ENCODE peak calls at places on chromosomes 16 and 17, in five cellular contexts. One of them, this sample, is unnamed.
A peak's percentile ranks its signal among the peaks of the same experiment; 100 is the strongest.

GRCh38 chr17:29706045-29706431 is 83.3 kb upstream of the CORO6 start:
- DNase-seq in GM12891: no peak
- DNase-seq in spleen: no peak
- DNase-seq in IMR-90: no peak
- DNase-seq in K562: no peak
- DNase-seq in this sample: no peak

GRCh38 chr16:16027728-16028310 is 78.4 kb downstream of the ABCC1 start:
- DNase-seq in GM12891: no peak
- DNase-seq in IMR-90: no peak
- DNase-seq in K562: no peak
- DNase-seq in spleen: no peak
- DNase-seq in this sample: no peak

GRCh38 chr16:1989209-1989825 is 453 bp upstream of the SYNGR3 start:
- DNase-seq in GM12891: no peak
- DNase-seq in K562: no peak
- DNase-seq in spleen: no peak
- DNase-seq in IMR-90: no peak
- DNase-seq in this sample: no peak

GRCh38 chr17:76107507-76107906 is 3.9 kb upstream of the EXOC7 start:
- DNase-seq in GM12891: no peak
- DNase-seq in spleen: no peak
- DNase-seq in IMR-90: no peak
- DNase-seq in K562: no peak
- DNase-seq in this sample: no peak

GRCh38 chr16:64975821-64976220 is 146.0 kb downstream of the CDH11 start:
- DNase-seq in spleen: no peak
- DNase-seq in IMR-90: no peak
- DNase-seq in GM12891: no peak
- DNase-seq in K562: no peak
- DNase-seq in this sample: no peak

GRCh38 chr16:68235882-68236803 is at the start of gene ESRP2:
- DNase-seq in K562: no peak
- DNase-seq in IMR-90: no peak
- DNase-seq in GM12891: peak; percentile 59
- DNase-seq in spleen: peak; percentile 86
- DNase-seq in this sample: no peak

GRCh38 chr16:16033208-16033717 is 83.8 kb downstream of the ABCC1 start:
- DNase-seq in K562: no peak
- DNase-seq in IMR-90: no peak
- DNase-seq in spleen: no peak
- DNase-seq in GM12891: no peak
- DNase-seq in this sample: no peak

GRCh38 chr17:50681260-50682200 is 26.2 kb downstream of the ANKRD40 start:
- DNase-seq in K562: peak; percentile 73
- DNase-seq in IMR-90: peak; percentile 82
- DNase-seq in GM12891: no peak
- DNase-seq in spleen: peak; percentile 54
- DNase-seq in this sample: no peak

GRCh38 chr17:5373112-5373511 is 46.4 kb downstream of the NUP88 start:
- DNase-seq in K562: no peak
- DNase-seq in IMR-90: no peak
- DNase-seq in GM12891: no peak
- DNase-seq in spleen: no peak
- DNase-seq in this sample: no peak

GRCh38 chr17:80173916-80174315 is 4.1 kb downstream of the CARD14 start:
- DNase-seq in spleen: no peak
- DNase-seq in GM12891: no peak
- DNase-seq in K562: no peak
- DNase-seq in IMR-90: no peak
- DNase-seq in this sample: no peak

GRCh38 chr17:4880850-4881249 is 18.5 kb upstream of the C17orf107 start:
- DNase-seq in K562: no peak
- DNase-seq in GM12891: no peak
- DNase-seq in spleen: no peak
- DNase-seq in IMR-90: no peak
- DNase-seq in this sample: no peak

GRCh38 chr17:40564195-40564882 is 933 bp downstream of the CCR7 start:
- DNase-seq in K562: no peak
- DNase-seq in GM12891: no peak
- DNase-seq in IMR-90: no peak
- DNase-seq in spleen: peak; percentile 75
- DNase-seq in this sample: no peak

GRCh38 chr17:40562841-40563370 is 2.4 kb downstream of the CCR7 start:
- DNase-seq in IMR-90: no peak
- DNase-seq in K562: no peak
- DNase-seq in spleen: no peak
- DNase-seq in GM12891: no peak
- DNase-seq in this sample: no peak

GRCh38 chr17:40566027-40566426 is 755 bp upstream of the CCR7 start:
- DNase-seq in IMR-90: no peak
- DNase-seq in K562: no peak
- DNase-seq in GM12891: no peak
- DNase-seq in spleen: no peak
- DNase-seq in this sample: no peak

GRCh38 chr17:40563371-40564052 is 1.8 kb downstream of the CCR7 start:
- DNase-seq in spleen: no peak
- DNase-seq in IMR-90: no peak
- DNase-seq in K562: no peak
- DNase-seq in GM12891: no peak
- DNase-seq in this sample: no peak

DNA sequence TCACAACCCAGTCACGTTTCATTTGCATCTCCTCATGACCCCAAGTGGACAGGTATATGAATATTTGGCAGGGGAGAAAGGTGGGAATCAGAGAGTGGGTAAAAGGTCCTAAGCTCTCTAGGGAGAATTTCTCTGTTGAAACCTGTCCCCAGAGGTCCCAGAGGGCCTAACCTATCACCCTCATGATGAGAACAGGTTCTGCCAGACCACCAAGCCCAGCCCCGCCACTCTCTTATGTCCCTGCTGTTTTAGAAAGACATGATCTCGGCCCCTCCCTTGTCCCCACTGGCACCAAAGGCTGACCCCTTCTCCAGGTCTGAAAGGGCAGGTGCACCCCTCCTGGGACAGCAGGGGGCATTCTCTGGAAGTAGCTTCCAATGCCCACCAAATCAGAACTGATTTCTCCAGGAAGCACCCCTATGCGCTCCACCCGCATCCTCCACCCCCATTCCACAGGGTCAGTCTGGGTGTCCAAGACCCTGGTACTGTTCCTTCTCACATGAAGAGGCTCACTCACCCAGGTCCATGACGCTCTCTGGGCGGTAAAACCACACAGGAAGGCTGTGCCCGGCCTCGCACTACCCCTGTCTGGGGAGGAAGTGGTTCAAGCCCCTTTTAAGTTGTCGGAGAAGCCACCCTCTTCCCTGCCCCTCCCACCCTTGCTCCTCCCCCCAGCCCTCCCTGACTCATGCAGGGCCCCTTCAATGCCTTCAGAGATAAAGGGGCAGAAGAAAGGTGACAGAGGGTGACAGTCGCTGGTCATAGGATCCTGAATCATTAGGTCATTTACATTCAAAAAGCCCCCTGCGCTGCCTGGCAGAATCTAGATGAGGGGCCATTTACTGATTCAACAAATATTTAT is at the start of gene CCR7:
- DNase-seq in IMR-90: no peak
- DNase-seq in spleen: peak; percentile 94
- DNase-seq in K562: peak; percentile 51
- DNase-seq in GM12891: no peak
- DNase-seq in this sample: no peak
- TF ChIP-seq POLR2A in IMR-90: no peak
- TF ChIP-seq POLR2A in spleen: no peak
- TF ChIP-seq POLR2A in K562: no peak
- TF ChIP-seq POLR2A in GM12891: peak; percentile 100
- TF ChIP-seq POLR2A in this sample: no peak

GRCh38 chr16:30006095-30006473 is 4.7 kb downstream of the DOC2A start:
- DNase-seq in spleen: no peak
- DNase-seq in K562: no peak
- DNase-seq in IMR-90: no peak
- DNase-seq in GM12891: no peak
- DNase-seq in this sample: no peak

GRCh38 chr16:30005341-30006094 is 5.3 kb downstream of the DOC2A start:
- DNase-seq in spleen: no peak
- DNase-seq in K562: peak; percentile 74
- DNase-seq in IMR-90: peak; percentile 31
- DNase-seq in GM12891: peak; percentile 87
- DNase-seq in this sample: no peak

GRCh38 chr16:30004811-30005242 is 6.0 kb downstream of the DOC2A start:
- DNase-seq in IMR-90: no peak
- DNase-seq in K562: no peak
- DNase-seq in spleen: no peak
- DNase-seq in GM12891: peak; percentile 51
- DNase-seq in this sample: no peak

GRCh38 chr16:30007378-30007895 is 3.4 kb downstream of the DOC2A start:
- DNase-seq in K562: no peak
- DNase-seq in IMR-90: no peak
- DNase-seq in spleen: no peak
- DNase-seq in GM12891: no peak
- DNase-seq in this sample: no peak

DNA sequence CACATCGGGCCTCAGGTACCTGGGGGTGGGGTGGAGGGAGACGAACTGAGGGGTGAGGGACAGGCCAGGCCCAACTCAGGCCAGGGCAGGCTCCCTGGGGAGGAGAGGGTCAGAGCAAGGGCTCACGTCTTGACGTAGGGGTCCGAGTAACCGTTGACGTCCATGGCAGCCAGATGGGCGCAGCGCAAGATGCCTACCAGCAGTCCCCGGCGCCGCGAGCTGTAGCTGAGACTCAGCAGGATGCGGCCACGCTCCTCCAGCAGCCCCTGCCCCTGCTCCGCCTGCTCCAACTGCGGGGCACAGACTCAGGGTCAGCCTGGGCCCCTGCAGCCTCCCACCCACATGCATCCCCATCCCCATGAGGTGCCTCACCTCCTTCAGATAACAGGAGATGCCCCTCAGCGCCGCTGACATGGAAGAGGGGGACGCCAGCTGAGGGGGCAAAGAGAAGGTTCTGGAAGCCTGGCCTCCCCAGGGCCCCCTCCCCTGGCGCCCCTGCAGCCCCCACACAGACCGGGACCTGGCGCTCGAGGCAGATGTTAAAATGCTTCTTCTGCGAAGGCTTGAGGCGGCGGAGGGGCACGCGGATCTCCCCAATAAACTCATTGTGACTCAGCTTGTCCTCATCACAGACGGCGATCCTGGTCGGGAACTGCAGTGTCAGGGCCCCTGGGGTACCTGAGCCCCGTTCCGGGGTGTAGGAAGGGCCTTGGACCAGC is 4.0 kb downstream of the DOC2A start:
- DNase-seq in spleen: no peak
- DNase-seq in IMR-90: no peak
- DNase-seq in GM12891: no peak
- DNase-seq in K562: no peak
- DNase-seq in this sample: no peak
- TF ChIP-seq POLR2A in spleen: no peak
- TF ChIP-seq POLR2A in IMR-90: no peak
- TF ChIP-seq POLR2A in GM12891: no peak
- TF ChIP-seq POLR2A in K562: no peak
- TF ChIP-seq POLR2A in this sample: no peak

GRCh38 chr17:82202981-82203380 is 9.7 kb downstream of the CCDC57 start:
- DNase-seq in IMR-90: no peak
- DNase-seq in K562: no peak
- DNase-seq in GM12891: no peak
- DNase-seq in spleen: no peak
- DNase-seq in this sample: no peak

GRCh38 chr17:82204831-82205719 is 7.6 kb downstream of the CCDC57 start:
- DNase-seq in IMR-90: peak; percentile 85
- DNase-seq in GM12891: no peak
- DNase-seq in K562: no peak
- DNase-seq in spleen: peak; percentile 79
- DNase-seq in this sample: peak; percentile 81

GRCh38 chr17:82201498-82201910 is 11.1 kb downstream of the CCDC57 start:
- DNase-seq in IMR-90: no peak
- DNase-seq in GM12891: no peak
- DNase-seq in spleen: no peak
- DNase-seq in K562: no peak
- DNase-seq in this sample: no peak

GRCh38 chr17:82203920-82204319 is 8.7 kb downstream of the CCDC57 start:
- DNase-seq in GM12891: no peak
- DNase-seq in IMR-90: no peak
- DNase-seq in K562: no peak
- DNase-seq in spleen: no peak
- DNase-seq in this sample: no peak

GRCh38 chr17:82205720-82206508 is 6.7 kb downstream of the CCDC57 start:
- DNase-seq in K562: peak; percentile 78
- DNase-seq in IMR-90: peak; percentile 84
- DNase-seq in GM12891: peak; percentile 79
- DNase-seq in spleen: peak; percentile 95
- DNase-seq in this sample: peak; percentile 81
- TF ChIP-seq POLR2A in K562: peak; percentile 82
- TF ChIP-seq POLR2A in IMR-90: no peak
- TF ChIP-seq POLR2A in GM12891: peak; percentile 95
- TF ChIP-seq POLR2A in spleen: no peak
- TF ChIP-seq POLR2A in this sample: peak; percentile 41

GRCh38 chr17:39754958-39755549 is 17.3 kb downstream of the GRB7 start:
- DNase-seq in IMR-90: no peak
- DNase-seq in K562: no peak
- DNase-seq in GM12891: no peak
- DNase-seq in spleen: peak; percentile 83
- DNase-seq in this sample: no peak

GRCh38 chr17:39753514-39754160 is 15.9 kb downstream of the GRB7 start:
- DNase-seq in spleen: peak; percentile 95
- DNase-seq in IMR-90: no peak
- DNase-seq in K562: peak; percentile 86
- DNase-seq in GM12891: peak; percentile 73
- DNase-seq in this sample: no peak

GRCh38 chr17:39752241-39752831 is 14.6 kb downstream of the GRB7 start:
- DNase-seq in K562: no peak
- DNase-seq in spleen: peak; percentile 69
- DNase-seq in IMR-90: no peak
- DNase-seq in GM12891: no peak
- DNase-seq in this sample: no peak

GRCh38 chr17:39755550-39756375 is 18.0 kb downstream of the GRB7 start:
- DNase-seq in GM12891: no peak
- DNase-seq in IMR-90: peak; percentile 24
- DNase-seq in K562: no peak
- DNase-seq in spleen: peak; percentile 87
- DNase-seq in this sample: no peak

DNA sequence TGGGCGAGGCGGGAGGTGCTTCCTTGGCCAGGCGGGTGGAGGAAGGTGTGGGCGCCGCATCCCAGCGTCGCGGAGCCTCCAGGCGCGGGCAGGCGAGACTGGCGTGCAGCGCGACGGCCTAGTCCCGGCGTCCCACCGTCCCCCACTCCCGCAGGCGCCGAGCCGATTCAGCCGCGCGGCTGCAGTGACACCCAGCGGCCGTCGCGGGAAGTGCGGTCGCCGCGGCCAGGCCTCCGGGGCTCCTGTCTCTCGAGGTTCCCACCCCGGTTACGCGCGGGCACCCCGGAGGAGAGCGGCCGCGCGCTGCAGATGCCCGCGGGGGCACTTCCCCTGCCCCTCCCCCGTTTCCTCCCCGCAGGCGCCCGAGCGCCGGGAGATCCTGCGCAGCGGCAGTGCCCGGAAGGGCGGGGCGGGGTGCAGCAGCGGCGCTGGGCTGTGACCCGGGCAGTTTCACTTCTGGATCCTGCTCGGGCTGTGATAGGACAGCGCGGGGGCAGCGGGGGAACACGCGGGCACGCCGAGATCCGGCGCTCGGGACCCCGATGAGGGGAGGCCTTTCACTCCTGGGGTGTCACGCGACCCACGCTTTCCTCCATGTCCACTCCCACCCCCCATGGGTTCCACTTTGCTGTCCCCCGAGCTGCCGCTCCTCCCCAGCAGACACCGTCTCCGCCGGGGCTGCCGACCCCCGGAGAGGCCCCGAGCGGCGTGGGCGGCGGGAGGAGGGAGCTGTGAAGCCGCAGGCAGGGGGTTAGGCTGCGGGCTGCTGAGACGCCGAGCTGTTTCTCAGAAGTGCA is 16.6 kb downstream of the GRB7 start:
- DNase-seq in K562: peak; percentile 96
- DNase-seq in GM12891: peak; percentile 97
- DNase-seq in spleen: peak; percentile 100
- DNase-seq in IMR-90: peak; percentile 74
- DNase-seq in this sample: peak; percentile 100
- TF ChIP-seq POLR2A in K562: peak; percentile 66
- TF ChIP-seq POLR2A in GM12891: no peak
- TF ChIP-seq POLR2A in spleen: no peak
- TF ChIP-seq POLR2A in IMR-90: peak; percentile 30
- TF ChIP-seq POLR2A in this sample: peak; percentile 70